ENCODE peak calls at places on chromosomes 16 and 17, in seven cellular contexts. One of them, this sample, is unnamed. For H3K9me3 and H3K36me3, the result is how much of the 10 kb centered on the place peaks cover.

GRCh38 chr16:80803341-80804060 is 897 bp downstream of the CDYL2 start:
- DNase-seq in WERI-Rb-1: no peak
- DNase-seq in upper lobe of left lung: peak
- DNase-seq in fibroblast of lung: peak
- DNase-seq in tibial artery: no peak
- DNase-seq in cardiac muscle cell: peak
- DNase-seq in OCI-LY7: peak
- DNase-seq in this sample: peak

GRCh38 chr16:4987580-4988374 is 29.6 kb downstream of the SEC14L5 start:
- DNase-seq in WERI-Rb-1: no peak
- DNase-seq in fibroblast of lung: no peak
- DNase-seq in upper lobe of left lung: no peak
- DNase-seq in tibial artery: no peak
- DNase-seq in cardiac muscle cell: no peak
- DNase-seq in OCI-LY7: no peak
- DNase-seq in this sample: peak

GRCh38 chr17:50631908-50632571 is 2.6 kb upstream of the ABCC3 start:
- DNase-seq in upper lobe of left lung: no peak
- DNase-seq in cardiac muscle cell: no peak
- DNase-seq in OCI-LY7: no peak
- DNase-seq in tibial artery: no peak
- DNase-seq in WERI-Rb-1: peak
- DNase-seq in fibroblast of lung: no peak
- DNase-seq in this sample: no peak

GRCh38 chr17:49433000-49433694 is 18.5 kb upstream of the PHB1 start:
- DNase-seq in upper lobe of left lung: no peak
- DNase-seq in tibial artery: peak
- DNase-seq in WERI-Rb-1: no peak
- DNase-seq in cardiac muscle cell: no peak
- DNase-seq in fibroblast of lung: no peak
- DNase-seq in OCI-LY7: no peak
- DNase-seq in this sample: no peak

GRCh38 chr17:78051186-78051972 is 77.2 kb downstream of the TMC6 start:
- DNase-seq in fibroblast of lung: no peak
- DNase-seq in tibial artery: no peak
- DNase-seq in OCI-LY7: no peak
- DNase-seq in WERI-Rb-1: no peak
- DNase-seq in upper lobe of left lung: no peak
- DNase-seq in cardiac muscle cell: no peak
- DNase-seq in this sample: no peak

GRCh38 chr17:20073056-20073979 is 64.2 kb downstream of the SPECC1 start:
- DNase-seq in cardiac muscle cell: no peak
- DNase-seq in OCI-LY7: no peak
- DNase-seq in WERI-Rb-1: no peak
- DNase-seq in upper lobe of left lung: peak
- DNase-seq in tibial artery: peak
- DNase-seq in fibroblast of lung: peak
- DNase-seq in this sample: no peak

GRCh38 chr16:23514381-23515152 is 4.3 kb upstream of the GGA2 start:
- DNase-seq in fibroblast of lung: no peak
- DNase-seq in WERI-Rb-1: no peak
- DNase-seq in tibial artery: peak
- DNase-seq in upper lobe of left lung: no peak
- DNase-seq in cardiac muscle cell: no peak
- DNase-seq in OCI-LY7: peak
- DNase-seq in this sample: no peak

GRCh38 chr16:21645261-21645721 is 7.1 kb downstream of the IGSF6 start:
- DNase-seq in upper lobe of left lung: no peak
- DNase-seq in tibial artery: no peak
- DNase-seq in fibroblast of lung: peak
- DNase-seq in cardiac muscle cell: no peak
- DNase-seq in WERI-Rb-1: no peak
- DNase-seq in OCI-LY7: peak
- DNase-seq in this sample: no peak

GRCh38 chr17:37051839-37052238 is 103.1 kb downstream of the AATF start:
- DNase-seq in WERI-Rb-1: no peak
- DNase-seq in fibroblast of lung: no peak
- DNase-seq in upper lobe of left lung: no peak
- DNase-seq in tibial artery: no peak
- DNase-seq in cardiac muscle cell: no peak
- DNase-seq in OCI-LY7: no peak
- DNase-seq in this sample: no peak

GRCh38 chr17:47801176-47801765 is 20.3 kb downstream of the OSBPL7 start:
- DNase-seq in WERI-Rb-1: no peak
- DNase-seq in upper lobe of left lung: no peak
- DNase-seq in tibial artery: no peak
- DNase-seq in OCI-LY7: no peak
- DNase-seq in fibroblast of lung: no peak
- DNase-seq in cardiac muscle cell: no peak
- DNase-seq in this sample: peak

GRCh38 chr17:83053779-83054451 is 25.5 kb upstream of the METRNL start:
- DNase-seq in fibroblast of lung: peak
- DNase-seq in upper lobe of left lung: peak
- DNase-seq in tibial artery: peak
- DNase-seq in WERI-Rb-1: peak
- DNase-seq in OCI-LY7: peak
- DNase-seq in cardiac muscle cell: no peak
- DNase-seq in this sample: no peak

GRCh38 chr17:35192708-35193107 is 1.5 kb downstream of the SLC35G3 start:
- DNase-seq in tibial artery: no peak
- DNase-seq in upper lobe of left lung: no peak
- DNase-seq in WERI-Rb-1: no peak
- DNase-seq in OCI-LY7: no peak
- DNase-seq in fibroblast of lung: no peak
- DNase-seq in cardiac muscle cell: no peak
- DNase-seq in this sample: no peak

GRCh38 chr16:75247249-75247648 is 4.2 kb downstream of the BCAR1 start:
- DNase-seq in WERI-Rb-1: no peak
- DNase-seq in upper lobe of left lung: no peak
- DNase-seq in cardiac muscle cell: no peak
- DNase-seq in tibial artery: no peak
- DNase-seq in OCI-LY7: no peak
- DNase-seq in fibroblast of lung: no peak
- DNase-seq in this sample: no peak

GRCh38 chr17:26792486-26792885 is 501.4 kb upstream of the WSB1 start:
- DNase-seq in cardiac muscle cell: no peak
- DNase-seq in fibroblast of lung: peak
- DNase-seq in OCI-LY7: no peak
- DNase-seq in WERI-Rb-1: no peak
- DNase-seq in upper lobe of left lung: no peak
- DNase-seq in tibial artery: no peak
- DNase-seq in this sample: no peak
- H3K9me3 ChIP-seq in cardiac muscle cell: under half
- H3K9me3 ChIP-seq in fibroblast of lung: under half
- H3K9me3 ChIP-seq in OCI-LY7: half or more
- H3K9me3 ChIP-seq in WERI-Rb-1: under half
- H3K9me3 ChIP-seq in upper lobe of left lung: under half
- H3K9me3 ChIP-seq in tibial artery: under half
- H3K9me3 ChIP-seq in this sample: under half

GRCh38 chr17:795721-796120 is 13.6 kb downstream of the MRM3 start:
- DNase-seq in tibial artery: no peak
- DNase-seq in WERI-Rb-1: no peak
- DNase-seq in fibroblast of lung: no peak
- DNase-seq in upper lobe of left lung: no peak
- DNase-seq in cardiac muscle cell: no peak
- DNase-seq in OCI-LY7: no peak
- DNase-seq in this sample: no peak

GRCh38 chr17:795276-795675 is 13.1 kb downstream of the MRM3 start:
- DNase-seq in upper lobe of left lung: no peak
- DNase-seq in cardiac muscle cell: no peak
- DNase-seq in fibroblast of lung: no peak
- DNase-seq in tibial artery: no peak
- DNase-seq in OCI-LY7: no peak
- DNase-seq in WERI-Rb-1: no peak
- DNase-seq in this sample: no peak

GRCh38 chr17:797236-797635 is 15.1 kb downstream of the MRM3 start:
- DNase-seq in cardiac muscle cell: no peak
- DNase-seq in tibial artery: no peak
- DNase-seq in OCI-LY7: no peak
- DNase-seq in fibroblast of lung: no peak
- DNase-seq in upper lobe of left lung: no peak
- DNase-seq in WERI-Rb-1: no peak
- DNase-seq in this sample: no peak

GRCh38 chr17:796609-797008 is 14.5 kb downstream of the MRM3 start:
- DNase-seq in fibroblast of lung: no peak
- DNase-seq in tibial artery: peak
- DNase-seq in cardiac muscle cell: no peak
- DNase-seq in upper lobe of left lung: no peak
- DNase-seq in WERI-Rb-1: no peak
- DNase-seq in OCI-LY7: no peak
- DNase-seq in this sample: no peak

DNA sequence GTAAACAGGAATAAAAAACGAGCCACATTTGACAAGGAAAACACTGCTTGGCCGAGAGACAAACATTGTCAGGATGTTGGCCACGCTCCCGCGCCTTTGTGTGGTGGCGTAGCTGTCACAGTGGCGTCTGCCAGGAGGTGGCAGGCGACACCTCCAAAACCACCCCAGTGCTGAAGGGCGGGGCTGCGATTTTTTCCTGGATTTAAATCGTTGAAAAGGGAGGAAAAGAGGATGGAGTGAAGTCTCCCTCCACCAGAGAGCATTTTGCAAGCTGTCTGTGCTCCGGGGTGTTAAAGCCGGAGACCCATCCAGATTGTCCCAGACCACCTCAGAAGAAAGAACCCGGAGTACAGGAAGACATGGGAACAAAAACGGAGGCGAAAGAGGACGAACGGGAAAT is 12.7 kb downstream of the MRM3 start:
- DNase-seq in cardiac muscle cell: peak
- DNase-seq in upper lobe of left lung: peak
- DNase-seq in OCI-LY7: peak
- DNase-seq in fibroblast of lung: peak
- DNase-seq in tibial artery: peak
- DNase-seq in WERI-Rb-1: peak
- DNase-seq in this sample: peak
- TF ChIP-seq CTCF in cardiac muscle cell: peak
- TF ChIP-seq CTCF in upper lobe of left lung: peak
- TF ChIP-seq CTCF in OCI-LY7: peak
- TF ChIP-seq CTCF in fibroblast of lung: peak
- TF ChIP-seq CTCF in tibial artery: peak
- TF ChIP-seq CTCF in WERI-Rb-1: peak
- TF ChIP-seq CTCF in this sample: peak

GRCh38 chr17:80295146-80295545 is 34.5 kb downstream of the RNF213 start:
- DNase-seq in tibial artery: no peak
- DNase-seq in cardiac muscle cell: no peak
- DNase-seq in upper lobe of left lung: no peak
- DNase-seq in WERI-Rb-1: no peak
- DNase-seq in fibroblast of lung: no peak
- DNase-seq in OCI-LY7: no peak
- DNase-seq in this sample: no peak

GRCh38 chr17:80294653-80295052 is 34.0 kb downstream of the RNF213 start:
- DNase-seq in upper lobe of left lung: no peak
- DNase-seq in fibroblast of lung: no peak
- DNase-seq in WERI-Rb-1: no peak
- DNase-seq in tibial artery: no peak
- DNase-seq in OCI-LY7: no peak
- DNase-seq in cardiac muscle cell: no peak
- DNase-seq in this sample: no peak

GRCh38 chr17:80297996-80298560 is 37.4 kb downstream of the RNF213 start:
- DNase-seq in upper lobe of left lung: no peak
- DNase-seq in OCI-LY7: no peak
- DNase-seq in cardiac muscle cell: no peak
- DNase-seq in fibroblast of lung: no peak
- DNase-seq in WERI-Rb-1: no peak
- DNase-seq in tibial artery: no peak
- DNase-seq in this sample: no peak

GRCh38 chr17:80295559-80295958 is 34.9 kb downstream of the RNF213 start:
- DNase-seq in WERI-Rb-1: no peak
- DNase-seq in fibroblast of lung: no peak
- DNase-seq in upper lobe of left lung: no peak
- DNase-seq in OCI-LY7: no peak
- DNase-seq in cardiac muscle cell: no peak
- DNase-seq in tibial artery: no peak
- DNase-seq in this sample: no peak

DNA sequence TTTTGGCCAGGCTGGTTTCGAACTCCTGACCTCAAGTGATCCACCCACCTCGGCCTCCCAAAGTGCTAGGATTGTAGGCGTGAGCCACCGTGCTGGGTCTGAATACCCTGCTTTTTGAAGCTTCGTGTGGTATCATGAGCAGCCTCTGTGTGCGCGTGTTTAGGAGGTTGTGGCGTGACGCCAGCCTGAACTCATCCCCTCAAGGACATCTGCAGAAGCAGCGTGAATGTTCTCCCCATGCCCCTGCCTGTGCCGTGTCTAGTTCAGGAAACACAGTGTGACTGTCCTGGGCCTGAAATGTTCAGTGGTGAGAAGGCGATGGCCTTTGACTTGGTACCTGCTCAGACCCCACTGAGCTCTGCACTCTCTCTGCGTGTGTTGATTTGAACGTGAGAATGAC is 35.6 kb downstream of the RNF213 start:
- DNase-seq in tibial artery: no peak
- DNase-seq in OCI-LY7: no peak
- DNase-seq in upper lobe of left lung: no peak
- DNase-seq in WERI-Rb-1: no peak
- DNase-seq in cardiac muscle cell: no peak
- DNase-seq in fibroblast of lung: no peak
- DNase-seq in this sample: no peak
- H3K36me3 ChIP-seq in tibial artery: half or more
- H3K36me3 ChIP-seq in OCI-LY7: under half
- H3K36me3 ChIP-seq in upper lobe of left lung: half or more
- H3K36me3 ChIP-seq in WERI-Rb-1: half or more
- H3K36me3 ChIP-seq in cardiac muscle cell: under half
- H3K36me3 ChIP-seq in fibroblast of lung: under half
- H3K36me3 ChIP-seq in this sample: under half

GRCh38 chr16:81975637-81976036 is 35.6 kb downstream of the SDR42E1 start:
- DNase-seq in tibial artery: no peak
- DNase-seq in cardiac muscle cell: no peak
- DNase-seq in WERI-Rb-1: no peak
- DNase-seq in OCI-LY7: no peak
- DNase-seq in upper lobe of left lung: no peak
- DNase-seq in fibroblast of lung: no peak
- DNase-seq in this sample: no peak
- H3K9me3 ChIP-seq in tibial artery: under half
- H3K9me3 ChIP-seq in cardiac muscle cell: under half
- H3K9me3 ChIP-seq in WERI-Rb-1: under half
- H3K9me3 ChIP-seq in OCI-LY7: under half
- H3K9me3 ChIP-seq in upper lobe of left lung: under half
- H3K9me3 ChIP-seq in fibroblast of lung: under half
- H3K9me3 ChIP-seq in this sample: under half

GRCh38 chr17:42251115-42251514 is 25.1 kb downstream of the STAT5B start:
- DNase-seq in OCI-LY7: no peak
- DNase-seq in cardiac muscle cell: no peak
- DNase-seq in tibial artery: no peak
- DNase-seq in fibroblast of lung: peak
- DNase-seq in upper lobe of left lung: no peak
- DNase-seq in WERI-Rb-1: no peak
- DNase-seq in this sample: peak
- TF ChIP-seq CTCF in OCI-LY7: peak
- TF ChIP-seq CTCF in cardiac muscle cell: peak
- TF ChIP-seq CTCF in tibial artery: no peak
- TF ChIP-seq CTCF in fibroblast of lung: peak
- TF ChIP-seq CTCF in upper lobe of left lung: peak
- TF ChIP-seq CTCF in WERI-Rb-1: peak
- TF ChIP-seq CTCF in this sample: no peak